ENCODE peak calls at places on chromosomes 2 and 18, in five cellular contexts. Y, H, C, V and X are unnamed samples.

GRCh38 chr2:84991404-84992151 is 20.6 kb downstream of the KCMF1 start:
- DNase-seq in Y (no peak), H (no peak), C (no peak), V (no peak), X (no peak)

GRCh38 chr2:9400268-9401058 is 22.9 kb downstream of the ITGB1BP1 start:
- DNase-seq in Y (no peak), H (no peak), C (no peak), V (no peak), X (no peak)

GRCh38 chr18:25230658-25231326 is 121.2 kb downstream of the ZNF521 start:
- DNase-seq in Y (no peak), H (peak; percentile 13), C (peak; percentile 79), V (no peak), X (peak; percentile 74)

GRCh38 chr2:137208361-137208973 is 443.1 kb downstream of the THSD7B start:
- DNase-seq in Y (peak; percentile 41), H (no peak), C (no peak), V (no peak), X (no peak)

GRCh38 chr2:79591281-79591680 is 78.4 kb downstream of the CTNNA2 start:
- DNase-seq in Y (no peak), H (no peak), C (no peak), V (no peak), X (no peak)

GRCh38 chr18:59022167-59022945 is 117.3 kb upstream of the SEC11C start:
- DNase-seq in Y (no peak), H (no peak), C (no peak), V (no peak), X (no peak)

GRCh38 chr2:226906439-226906796 is 70.6 kb downstream of the RHBDD1 start:
- DNase-seq in Y (no peak), H (no peak), C (no peak), V (no peak), X (no peak)

GRCh38 chr2:123080331-123080730 is 944.8 kb upstream of the CNTNAP5 start:
- DNase-seq in Y (no peak), H (no peak), C (no peak), V (no peak), X (no peak)

GRCh38 chr2:38376346-38376682 is 759 bp downstream of the ATL2 start:
- DNase-seq in Y (peak; percentile 79), H (peak; percentile 43), C (peak; percentile 61), V (peak; percentile 53), X (peak; percentile 57)

GRCh38 chr2:181685150-181685688 is 4.9 kb upstream of the NEUROD1 start:
- DNase-seq in Y (no peak), H (no peak), C (no peak), V (no peak), X (no peak)

GRCh38 chr2:222903234-222904220 is 42.7 kb downstream of the ACSL3 start:
- DNase-seq in Y (peak; percentile 72), H (peak; percentile 48), C (peak; percentile 16), V (no peak), X (peak; percentile 37)

GRCh38 chr2:171762879-171763573 is 75.8 kb downstream of the DYNC1I2 start:
- DNase-seq in Y (no peak), H (no peak), C (no peak), V (no peak), X (no peak)

GRCh38 chr2:20465716-20466391 is 19.0 kb downstream of the RHOB start:
- DNase-seq in Y (no peak), H (peak; percentile 14), C (peak; percentile 86), V (no peak), X (no peak)

GRCh38 chr2:26988165-26988879 is 17.9 kb downstream of the MAPRE3 start:
- DNase-seq in Y (no peak), H (no peak), C (no peak), V (no peak), X (no peak)

GRCh38 chr18:57004366-57005121 is 142.3 kb upstream of the BOD1L2 start:
- DNase-seq in Y (peak; percentile 54), H (no peak), C (no peak), V (no peak), X (no peak)

GRCh38 chr2:214293593-214293992 is 117.3 kb upstream of the VWC2L start:
- DNase-seq in Y (no peak), H (no peak), C (no peak), V (no peak), X (no peak)

GRCh38 chr18:37422116-37422515 is 143.5 kb downstream of the CELF4 start:
- DNase-seq in Y (no peak), H (no peak), C (no peak), V (no peak), X (no peak)

GRCh38 chr2:68369340-68369734 is 4.3 kb downstream of the PLEK start:
- DNase-seq in Y (no peak), H (no peak), C (no peak), V (no peak), X (no peak)

GRCh38 chr2:237995036-237995435 is 28.2 kb downstream of the UBE2F start:
- DNase-seq in Y (peak; percentile 72), H (no peak), C (no peak), V (no peak), X (no peak)

GRCh38 chr2:16088035-16088696 is 147.8 kb downstream of the MYCN start:
- DNase-seq in Y (no peak), H (no peak), C (no peak), V (no peak), X (no peak)

GRCh38 chr18:75208836-75209128 is 157 bp downstream of the PTGR3 start:
- DNase-seq in Y (no peak), H (peak; percentile 54), C (no peak), V (no peak), X (no peak)

GRCh38 chr18:71784777-71785176 is 759.4 kb downstream of the CBLN2 start:
- DNase-seq in Y (peak; percentile 65), H (no peak), C (no peak), V (no peak), X (no peak)

GRCh38 chr2:198036029-198036879 is 231.9 kb downstream of the PLCL1 start:
- DNase-seq in Y (no peak), H (no peak), C (no peak), V (no peak), X (no peak)

GRCh38 chr2:38129987-38130386 is 54.0 kb upstream of the CYP1B1 start:
- DNase-seq in Y (peak; percentile 61), H (no peak), C (no peak), V (no peak), X (no peak)

GRCh38 chr2:133790706-133791105 is 222.4 kb upstream of the NCKAP5 start:
- DNase-seq in Y (no peak), H (no peak), C (no peak), V (no peak), X (no peak)

GRCh38 chr2:179562330-179562885 is 297.8 kb upstream of the SESTD1 start:
- DNase-seq in Y (no peak), H (no peak), C (no peak), V (no peak), X (no peak)

GRCh38 chr2:88190808-88191721 is 20.9 kb downstream of the THNSL2 start:
- DNase-seq in Y (peak; percentile 32), H (peak; percentile 38), C (no peak), V (peak; percentile 46), X (no peak)

GRCh38 chr2:54772110-54772509 is 48.6 kb downstream of the EML6 start:
- DNase-seq in Y (no peak), H (no peak), C (no peak), V (peak; percentile 59), X (no peak)

GRCh38 chr18:46502444-46502843 is 154.6 kb downstream of the LOXHD1 start:
- DNase-seq in Y (peak; percentile 19), H (no peak), C (no peak), V (no peak), X (no peak)

GRCh38 chr18:39841133-39842041 is 2113.6 kb upstream of the PIK3C3 start:
- DNase-seq in Y (peak; percentile 81), H (peak; percentile 26), C (peak; percentile 39), V (peak; percentile 28), X (peak; percentile 58)

GRCh38 chr18:54222922-54223567 is 1.4 kb downstream of the MBD2 start:
- DNase-seq in Y (peak; percentile 38), H (no peak), C (peak; percentile 23), V (peak; percentile 12), X (no peak)